ENCODE peak calls at places on chromosome 2, in four cellular contexts. B, P, N and K are unnamed samples.

GRCh38 chr2:4002841-4003403 is 299.5 kb downstream of the DCDC2C start:
- DNase-seq in N (no peak), P (no peak), B (no peak), K (no peak)

GRCh38 chr2:27194538-27195354 is 17.1 kb upstream of the ATRAID start:
- DNase-seq in P (no peak), B (no peak), N (peak), K (no peak)

GRCh38 chr2:213232649-213233437 is 51.4 kb upstream of the SPAG16 start:
- DNase-seq in P (peak), N (no peak), B (no peak), K (peak)

GRCh38 chr2:101895039-101895438 is 96.7 kb upstream of the IL1R2 start:
- DNase-seq in N (no peak), P (no peak), B (no peak), K (no peak)

GRCh38 chr2:46873632-46874068 is 42.0 kb downstream of the MCFD2 start:
- DNase-seq in B (peak), P (no peak), N (peak), K (no peak)

GRCh38 chr2:140808816-140809215 is 1322.0 kb downstream of the LRP1B start:
- DNase-seq in N (peak), P (no peak), B (no peak), K (no peak)

GRCh38 chr2:151051584-151052220 is 210.0 kb downstream of the RBM43 start:
- DNase-seq in N (peak), B (peak), P (no peak), K (peak)

GRCh38 chr2:6880200-6880733 is 2.7 kb downstream of the RSAD2 start:
- DNase-seq in P (no peak), B (no peak), N (no peak), K (no peak)

GRCh38 chr2:135773319-135773718 is 31.7 kb downstream of the UBXN4 start:
- DNase-seq in B (no peak), P (no peak), N (no peak), K (no peak)

GRCh38 chr2:44528595-44528994 is 166.8 kb downstream of the CAMKMT start:
- DNase-seq in B (no peak), N (no peak), P (no peak), K (no peak)

GRCh38 chr2:127185093-127185492 is 35.0 kb downstream of the CYP27C1 start:
- DNase-seq in P (no peak), N (no peak), B (no peak), K (no peak)

GRCh38 chr2:231325826-231326225 is 69.7 kb upstream of the B3GNT7 start:
- DNase-seq in B (no peak), N (no peak), P (no peak), K (no peak)

GRCh38 chr2:73994544-73994831 is 9.8 kb downstream of the TET3 start:
- DNase-seq in P (no peak), N (no peak), B (no peak), K (no peak)

GRCh38 chr2:200713704-200714064 is 98.0 kb upstream of the BZW1 start:
- DNase-seq in N (no peak), P (peak), B (no peak), K (no peak)

GRCh38 chr2:100179806-100180205 is 37.4 kb upstream of the AFF3 start:
- DNase-seq in B (no peak), N (no peak), P (no peak), K (no peak)

GRCh38 chr2:100036793-100037192 is 105.6 kb downstream of the AFF3 start:
- DNase-seq in B (no peak), P (no peak), N (no peak), K (no peak)

GRCh38 chr2:10158681-10159080 is 36.1 kb downstream of the RRM2 start:
- DNase-seq in B (no peak), P (no peak), N (no peak), K (no peak)

GRCh38 chr2:43010428-43011141 is 215.8 kb downstream of the ZFP36L2 start:
- DNase-seq in P (no peak), B (no peak), N (no peak), K (no peak)

GRCh38 chr2:101119431-101119830 is 31.8 kb downstream of the TBC1D8 start:
- DNase-seq in B (no peak), P (no peak), N (no peak), K (no peak)

GRCh38 chr2:147046473-147046872 is 798.4 kb upstream of the ACVR2A start:
- DNase-seq in B (no peak), P (no peak), N (no peak), K (peak)

GRCh38 chr2:159936471-159936870 is 125.9 kb downstream of the PLA2R1 start:
- DNase-seq in B (peak), P (no peak), N (no peak), K (peak)

GRCh38 chr2:3483227-3483985 is 35.9 kb downstream of the ADI1 start:
- DNase-seq in B (no peak), N (no peak), P (no peak), K (peak)

GRCh38 chr2:145501920-145502319 is 982.0 kb upstream of the ZEB2 start:
- DNase-seq in P (no peak), N (no peak), B (no peak), K (no peak)
- TF ChIP-seq CREM in P (no peak), N (no peak), B (no peak), K (no peak)

DNA sequence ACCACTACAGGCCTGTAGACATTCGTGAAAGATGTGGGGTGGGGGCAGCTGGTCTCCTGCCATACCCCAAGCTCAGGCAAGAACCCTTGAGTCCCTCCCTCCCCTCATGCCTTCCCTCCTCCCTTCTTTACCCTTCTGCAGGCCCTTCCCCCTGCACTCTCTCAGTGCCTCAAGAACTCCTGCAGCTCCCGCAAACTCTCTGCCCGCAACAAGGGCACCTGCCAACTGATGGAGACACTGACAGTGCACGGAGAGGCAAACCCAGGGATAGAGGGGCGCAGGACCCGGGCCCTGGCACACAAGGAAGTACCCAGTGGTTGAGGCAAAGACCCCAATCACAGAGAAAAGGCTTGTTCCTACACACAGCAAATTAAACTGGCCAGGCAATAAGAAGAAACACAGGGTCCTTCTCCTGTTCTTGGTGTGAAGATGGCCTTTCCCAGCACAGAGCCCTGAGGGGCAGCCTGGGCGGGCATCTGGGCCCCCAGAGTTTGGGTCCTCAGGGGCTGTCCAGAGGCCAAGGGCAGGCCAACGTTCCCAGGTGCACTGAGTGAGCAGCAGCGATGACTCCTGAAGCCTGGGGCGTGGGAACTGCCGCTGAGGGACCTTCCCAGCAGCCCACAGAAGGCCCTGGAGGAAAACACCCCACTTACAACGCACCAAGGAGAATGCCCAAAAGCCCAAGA is 1.6 kb downstream of the TEKT4 start:
- DNase-seq in N (no peak), P (no peak), B (no peak), K (no peak)
- TF ChIP-seq USF2 in N (no peak), P (no peak), B (no peak), K (no peak)

GRCh38 chr2:216008387-216008786 is 5.0 kb downstream of the MREG start:
- DNase-seq in B (no peak), N (no peak), P (no peak), K (no peak)
- TF ChIP-seq CREM in B (no peak), N (no peak), P (peak), K (no peak)

GRCh38 chr2:170711196-170711773 is 3.9 kb upstream of the SP5 start:
- DNase-seq in B (peak), P (no peak), N (peak), K (no peak)
- TF ChIP-seq USF2 in B (no peak), P (no peak), N (peak), K (no peak)

DNA sequence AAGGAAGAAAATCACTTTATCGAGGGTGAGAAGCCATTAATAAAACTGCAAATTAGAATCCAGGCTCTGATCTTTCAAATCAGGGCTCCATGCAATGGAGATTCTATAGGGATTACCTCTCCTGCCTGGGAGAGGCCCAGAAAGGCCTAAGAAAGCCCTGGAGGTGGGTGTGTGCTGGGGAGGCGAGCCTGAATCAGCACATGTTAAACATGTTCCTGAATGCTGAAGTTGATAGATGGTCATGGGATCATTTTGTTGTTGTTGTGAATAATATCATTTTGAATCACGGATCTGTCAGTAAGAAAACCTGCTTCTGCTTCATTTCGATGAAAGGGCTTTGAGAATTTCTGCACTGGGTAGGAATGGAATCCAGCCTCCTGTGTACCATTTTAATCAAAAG is 254.4 kb downstream of the ACKR3 start:
- DNase-seq in P (no peak), B (no peak), N (no peak), K (no peak)
- TF ChIP-seq CREM in P (no peak), B (no peak), N (no peak), K (no peak)

DNA sequence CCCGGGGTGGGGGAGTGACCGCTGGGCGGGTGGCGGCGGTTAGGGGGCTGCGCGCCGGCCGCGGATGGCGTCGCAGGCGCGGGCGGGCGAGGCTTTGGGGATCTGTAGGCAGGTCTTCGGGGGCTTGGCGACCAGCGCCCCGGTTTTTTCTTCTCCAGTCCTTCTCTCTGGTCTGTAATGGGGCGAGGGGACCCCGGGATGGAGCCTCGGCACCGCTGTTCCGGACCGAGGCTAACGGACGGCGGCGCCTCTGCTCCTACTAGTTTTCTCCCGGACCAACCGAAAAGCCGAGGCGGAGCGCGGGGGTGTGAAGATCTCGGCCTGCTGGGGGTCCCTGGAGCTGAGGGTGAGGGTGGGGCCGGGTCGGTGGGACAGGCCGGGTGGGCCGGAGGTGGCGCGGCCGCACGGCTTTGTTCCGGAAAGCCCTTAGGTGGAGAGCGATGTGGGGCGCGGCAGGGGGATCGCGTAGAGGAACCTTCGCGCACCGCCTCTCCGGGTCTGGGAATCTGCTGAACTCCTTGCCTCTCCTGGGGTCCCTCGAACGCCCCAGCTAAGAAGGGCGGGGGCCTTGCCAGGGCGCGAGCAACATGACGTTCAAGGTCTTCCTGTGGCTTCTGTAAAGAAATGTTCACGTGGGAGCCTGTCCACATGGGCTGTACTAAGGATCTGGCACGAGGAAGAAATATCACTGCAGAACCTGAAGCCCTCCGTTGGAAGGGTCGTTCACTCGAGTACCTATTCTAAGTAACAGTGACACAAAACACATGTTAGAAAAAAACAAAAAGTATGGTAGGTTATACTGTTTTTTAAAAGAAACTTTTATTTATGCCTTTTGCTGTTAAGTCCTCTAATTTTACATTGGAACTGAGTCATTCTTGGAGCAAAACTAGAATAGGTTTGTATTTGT is 861 bp downstream of the SLC39A10 start:
- DNase-seq in P (no peak), B (peak), N (peak), K (peak)
- TF ChIP-seq USF2 in P (peak), B (peak), N (peak), K (no peak)

GRCh38 chr2:195445639-195446038 is 211.4 kb upstream of the SLC39A10 start:
- DNase-seq in B (no peak), P (no peak), N (no peak), K (no peak)

GRCh38 chr2:195450537-195451113 is 206.4 kb upstream of the SLC39A10 start:
- DNase-seq in B (no peak), N (no peak), P (no peak), K (no peak)

GRCh38 chr2:195451160-195451559 is 205.9 kb upstream of the SLC39A10 start:
- DNase-seq in B (no peak), N (no peak), P (no peak), K (no peak)

GRCh38 chr2:195442458-195443175 is 214.4 kb upstream of the SLC39A10 start:
- DNase-seq in N (no peak), P (no peak), B (no peak), K (no peak)

DNA sequence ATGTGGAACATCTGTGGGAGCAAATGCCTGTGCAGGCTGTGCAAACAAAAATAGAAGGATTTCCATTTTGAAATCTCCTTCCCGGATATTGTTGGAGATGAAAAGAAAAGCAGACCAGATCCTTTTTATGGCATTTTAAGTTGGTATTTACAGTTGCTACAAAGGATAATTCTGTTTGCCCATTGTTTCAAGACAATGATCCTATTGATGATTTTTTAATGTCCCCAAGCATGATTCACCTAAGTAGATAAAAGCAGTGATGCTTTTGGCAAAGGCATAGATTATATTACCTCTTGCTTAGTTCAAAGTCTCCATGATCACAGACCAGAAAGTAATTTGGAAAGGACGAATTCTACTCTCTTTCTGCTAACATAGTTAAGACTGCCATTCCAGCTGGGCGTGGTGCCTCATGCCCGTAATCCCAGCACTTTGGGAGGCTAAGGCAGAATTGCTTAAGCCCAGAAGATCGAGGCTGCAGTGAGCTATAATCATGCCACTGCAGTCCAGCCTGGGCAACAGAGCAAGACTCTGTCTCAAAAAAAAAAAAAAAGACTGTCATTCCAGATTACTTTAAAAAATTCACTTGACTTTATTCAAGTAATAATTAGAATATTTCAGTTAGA is 209.6 kb upstream of the SLC39A10 start:
- DNase-seq in B (no peak), N (peak), P (no peak), K (no peak)
- TF ChIP-seq CREM in B (no peak), N (no peak), P (no peak), K (no peak)